ENCODE peak calls at places on chromosomes 16 and 17, in six cellular contexts. D is prostate gland, L is ACHN, A is left lobe of liver, X is brain pericyte, E is T-helper 2 cell. U is an unnamed sample.

GRCh38 chr17:28792877-28793666 is 49.3 kb downstream of the TRAF4 start:
- DNase-seq in D (no peak), E (no peak), L (no peak), X (no peak), A (peak), U (no peak)

GRCh38 chr17:81434079-81434478 is 38.8 kb downstream of the BAHCC1 start:
- DNase-seq in E (no peak), L (peak), A (no peak), D (no peak), X (no peak), U (no peak)

GRCh38 chr17:8406174-8406573 is 8.5 kb upstream of the RNF222 start:
- DNase-seq in L (no peak), D (no peak), X (no peak), A (no peak), E (no peak), U (no peak)

GRCh38 chr17:64411999-64412771 is 21.5 kb upstream of the PECAM1 start:
- DNase-seq in E (no peak), A (peak), D (no peak), X (no peak), L (no peak), U (no peak)

GRCh38 chr16:58515871-58516767 is 802 bp downstream of the SETD6 start:
- DNase-seq in E (no peak), D (no peak), A (peak), L (peak), X (no peak), U (peak)

GRCh38 chr17:20096430-20096829 is 87.3 kb downstream of the SPECC1 start:
- DNase-seq in L (no peak), A (no peak), X (no peak), E (no peak), D (no peak), U (no peak)

GRCh38 chr17:29760279-29760721 is 137.6 kb upstream of the CORO6 start:
- DNase-seq in A (no peak), L (peak), X (no peak), E (no peak), D (no peak), U (no peak)

GRCh38 chr17:80991645-80992076 is at the start of gene CHMP6:
- DNase-seq in D (peak), E (peak), A (peak), X (no peak), L (peak), U (peak)

GRCh38 chr17:66889480-66890230 is 54.7 kb downstream of the CACNG5 start:
- DNase-seq in D (no peak), X (no peak), L (no peak), E (no peak), A (no peak), U (no peak)

GRCh38 chr16:53129281-53130192 is 74.7 kb downstream of the CHD9 start:
- DNase-seq in A (no peak), D (peak), X (no peak), L (peak), E (no peak), U (peak)

GRCh38 chr17:81251943-81252301 is 12.8 kb downstream of the NDUFAF8 start:
- DNase-seq in E (no peak), X (no peak), A (no peak), D (no peak), L (no peak), U (no peak)

GRCh38 chr17:27628376-27628775 is 2.6 kb upstream of the LGALS9 start:
- DNase-seq in L (no peak), D (no peak), X (no peak), E (no peak), A (no peak), U (no peak)

GRCh38 chr17:60391419-60392041 is 403 bp downstream of the USP32 start:
- DNase-seq in L (no peak), A (no peak), E (no peak), D (no peak), X (peak), U (no peak)

GRCh38 chr16:58042886-58043515 is 17.4 kb downstream of the MMP15 start:
- DNase-seq in D (no peak), A (no peak), E (no peak), L (no peak), X (no peak), U (no peak)

U was measured in HepG2.